ENCODE peak calls at places on chromosomes 16 and 17, in four cellular contexts. One of them, this sample, is unnamed.

GRCh38 chr17:61309857-61310256 is 89.8 kb upstream of the TBX2 start:
- DNase-seq in stromal cell of bone marrow: peak
- DNase-seq in C1 segment of cervical spinal cord: no peak
- DNase-seq in ELR: peak
- DNase-seq in this sample: peak

GRCh38 chr17:63838586-63839184 is 3.8 kb downstream of the SMARCD2 start:
- DNase-seq in stromal cell of bone marrow: peak
- DNase-seq in C1 segment of cervical spinal cord: peak
- DNase-seq in ELR: no peak
- DNase-seq in this sample: no peak

GRCh38 chr17:34892864-34893263 is 68.4 kb downstream of the CCT6B start:
- DNase-seq in C1 segment of cervical spinal cord: no peak
- DNase-seq in stromal cell of bone marrow: no peak
- DNase-seq in ELR: peak
- DNase-seq in this sample: no peak

GRCh38 chr17:806346-807145 is 24.4 kb downstream of the MRM3 start:
- DNase-seq in ELR: no peak
- DNase-seq in stromal cell of bone marrow: no peak
- DNase-seq in C1 segment of cervical spinal cord: no peak
- DNase-seq in this sample: no peak

GRCh38 chr16:2971134-2971984 is 2.2 kb downstream of the PAQR4 start:
- DNase-seq in C1 segment of cervical spinal cord: no peak
- DNase-seq in ELR: no peak
- DNase-seq in stromal cell of bone marrow: no peak
- DNase-seq in this sample: no peak

GRCh38 chr17:82300707-82301270 is 16.6 kb downstream of the CD7 start:
- DNase-seq in C1 segment of cervical spinal cord: no peak
- DNase-seq in stromal cell of bone marrow: no peak
- DNase-seq in ELR: peak
- DNase-seq in this sample: no peak

GRCh38 chr17:9768381-9768934 is 22.9 kb downstream of the DHRS7C start:
- DNase-seq in stromal cell of bone marrow: peak
- DNase-seq in C1 segment of cervical spinal cord: no peak
- DNase-seq in ELR: peak
- DNase-seq in this sample: peak

GRCh38 chr16:80197790-80198201 is 343.0 kb upstream of the DYNLRB2 start:
- DNase-seq in ELR: peak
- DNase-seq in C1 segment of cervical spinal cord: no peak
- DNase-seq in stromal cell of bone marrow: peak
- DNase-seq in this sample: peak

GRCh38 chr16:85844786-85845185 is 45.3 kb downstream of the COX4I1 start:
- DNase-seq in stromal cell of bone marrow: no peak
- DNase-seq in ELR: no peak
- DNase-seq in C1 segment of cervical spinal cord: no peak
- DNase-seq in this sample: no peak

GRCh38 chr17:28381141-28381825 is 9.8 kb downstream of the SARM1 start:
- DNase-seq in stromal cell of bone marrow: no peak
- DNase-seq in C1 segment of cervical spinal cord: no peak
- DNase-seq in ELR: no peak
- DNase-seq in this sample: no peak

GRCh38 chr17:19787733-19788357 is 39.7 kb upstream of the ALDH3A1 start:
- DNase-seq in stromal cell of bone marrow: no peak
- DNase-seq in ELR: no peak
- DNase-seq in C1 segment of cervical spinal cord: no peak
- DNase-seq in this sample: no peak

GRCh38 chr17:74568116-74568873 is 986 bp upstream of the CD300H start:
- DNase-seq in stromal cell of bone marrow: no peak
- DNase-seq in ELR: no peak
- DNase-seq in C1 segment of cervical spinal cord: no peak
- DNase-seq in this sample: no peak

GRCh38 chr17:48790607-48791127 is 26.4 kb downstream of the TTLL6 start:
- DNase-seq in ELR: no peak
- DNase-seq in C1 segment of cervical spinal cord: no peak
- DNase-seq in stromal cell of bone marrow: no peak
- DNase-seq in this sample: no peak

GRCh38 chr17:45129426-45129939 is 2.8 kb downstream of the PLCD3 start:
- DNase-seq in C1 segment of cervical spinal cord: no peak
- DNase-seq in ELR: no peak
- DNase-seq in stromal cell of bone marrow: no peak
- DNase-seq in this sample: no peak

GRCh38 chr17:81966343-81967243 is 5.6 kb upstream of the NOTUM start:
- DNase-seq in stromal cell of bone marrow: no peak
- DNase-seq in C1 segment of cervical spinal cord: no peak
- DNase-seq in ELR: no peak
- DNase-seq in this sample: no peak

GRCh38 chr17:41895617-41896016 is 23.1 kb downstream of the ACLY start:
- DNase-seq in stromal cell of bone marrow: no peak
- DNase-seq in ELR: no peak
- DNase-seq in C1 segment of cervical spinal cord: no peak
- DNase-seq in this sample: no peak

GRCh38 chr17:48012151-48012520 is 25.5 kb downstream of the COPZ2 start:
- DNase-seq in ELR: peak
- DNase-seq in stromal cell of bone marrow: no peak
- DNase-seq in C1 segment of cervical spinal cord: no peak
- DNase-seq in this sample: no peak

GRCh38 chr16:23348579-23349469 is 46.7 kb downstream of the SCNN1B start:
- DNase-seq in stromal cell of bone marrow: no peak
- DNase-seq in ELR: no peak
- DNase-seq in C1 segment of cervical spinal cord: no peak
- DNase-seq in this sample: no peak

GRCh38 chr17:64262422-64263260 is at the start of gene TEX2:
- DNase-seq in C1 segment of cervical spinal cord: no peak
- DNase-seq in ELR: peak
- DNase-seq in stromal cell of bone marrow: no peak
- DNase-seq in this sample: no peak

GRCh38 chr16:70681382-70682238 is 4.2 kb downstream of the MTSS2 start:
- DNase-seq in C1 segment of cervical spinal cord: peak
- DNase-seq in ELR: no peak
- DNase-seq in stromal cell of bone marrow: no peak
- DNase-seq in this sample: no peak

GRCh38 chr17:7491583-7491982 is 7.4 kb downstream of the POLR2A start:
- DNase-seq in C1 segment of cervical spinal cord: no peak
- DNase-seq in stromal cell of bone marrow: no peak
- DNase-seq in ELR: no peak
- DNase-seq in this sample: no peak

GRCh38 chr16:49643429-49644142 is 212.3 kb downstream of the ZNF423 start:
- DNase-seq in stromal cell of bone marrow: peak
- DNase-seq in ELR: peak
- DNase-seq in C1 segment of cervical spinal cord: no peak
- DNase-seq in this sample: peak